ENCODE peak calls at places on chromosomes 13 and 19, in six cellular contexts. P is spleen, J is thoracic aorta, H is AG04450, C is OCI-LY7, F is esophagus muscularis mucosa. D is an unnamed sample.

GRCh38 chr19:40607311-40607871 is 6.2 kb downstream of the LTBP4 start:
- DNase-seq in H (no peak), F (no peak), P (no peak), J (no peak), C (no peak), D (no peak)

GRCh38 chr13:24124789-24125476 is 35.6 kb upstream of the SPATA13 start:
- DNase-seq in F (no peak), J (no peak), P (no peak), C (peak), H (no peak), D (peak)

GRCh38 chr19:31119951-31120690 is 229.1 kb downstream of the TSHZ3 start:
- DNase-seq in P (no peak), H (no peak), J (no peak), C (no peak), F (no peak), D (no peak)

GRCh38 chr13:41458939-41459753 is 1.8 kb downstream of the RGCC start:
- DNase-seq in P (peak), C (peak), H (no peak), F (no peak), J (no peak), D (peak)

GRCh38 chr13:29100739-29101138 is 280.6 kb downstream of the MTUS2 start:
- DNase-seq in F (no peak), C (no peak), H (no peak), J (no peak), P (no peak), D (no peak)

GRCh38 chr13:44307255-44307654 is 66.4 kb upstream of the SERP2 start:
- DNase-seq in P (no peak), C (no peak), F (no peak), H (no peak), J (no peak), D (no peak)

GRCh38 chr19:38392707-38393308 is 4.3 kb downstream of the SPRED3 start:
- DNase-seq in F (no peak), H (no peak), C (no peak), J (no peak), P (no peak), D (no peak)

GRCh38 chr13:30222253-30222652 is 85.1 kb downstream of the KATNAL1 start:
- DNase-seq in H (no peak), C (peak), F (no peak), P (no peak), J (no peak), D (peak)

GRCh38 chr13:35179494-35179893 is 237.4 kb downstream of the NBEA start:
- DNase-seq in J (no peak), C (no peak), P (no peak), F (no peak), H (no peak), D (no peak)

GRCh38 chr13:70568571-70568970 is 460.3 kb upstream of the KLHL1 start:
- DNase-seq in J (no peak), F (no peak), H (no peak), P (no peak), C (peak), D (peak)

GRCh38 chr19:4974855-4975469 is 6.0 kb downstream of the KDM4B start:
- DNase-seq in J (no peak), F (no peak), H (no peak), P (no peak), C (no peak), D (no peak)

GRCh38 chr13:76937416-76937815 is 10.9 kb upstream of the ACOD1 start:
- DNase-seq in P (no peak), J (no peak), H (peak), C (no peak), F (no peak), D (no peak)

GRCh38 chr13:40446365-40446764 is 220.1 kb downstream of the FOXO1 start:
- DNase-seq in P (no peak), C (no peak), F (no peak), J (no peak), H (no peak), D (no peak)

GRCh38 chr13:30870916-30871712 is 35.0 kb upstream of the MEDAG start:
- DNase-seq in H (no peak), J (no peak), C (no peak), F (no peak), P (no peak), D (no peak)

GRCh38 chr13:73505487-73505886 is 446.7 kb downstream of the KLF5 start:
- DNase-seq in H (no peak), J (no peak), C (no peak), F (no peak), P (no peak), D (no peak)

GRCh38 chr19:907183-907853 is 5.7 kb downstream of the R3HDM4 start:
- DNase-seq in P (peak), C (peak), H (no peak), F (no peak), J (no peak), D (peak)

GRCh38 chr13:104204177-104204576 is 1138.0 kb upstream of the SLC10A2 start:
- DNase-seq in J (no peak), P (no peak), C (no peak), F (no peak), H (no peak), D (peak)

GRCh38 chr13:97967948-97968347 is 14.5 kb downstream of the IPO5 start:
- DNase-seq in H (no peak), C (no peak), F (no peak), J (no peak), P (no peak), D (no peak)

GRCh38 chr13:42333613-42334328 is 61.8 kb downstream of the AKAP11 start:
- DNase-seq in H (no peak), F (no peak), P (no peak), J (no peak), C (peak), D (peak)

GRCh38 chr13:98984118-98984517 is 6.3 kb upstream of the DOCK9 start:
- DNase-seq in C (no peak), P (no peak), J (no peak), F (no peak), H (no peak), D (no peak)

GRCh38 chr13:29901714-29902631 is 51.6 kb upstream of the UBL3 start:
- DNase-seq in P (no peak), F (no peak), C (no peak), J (no peak), H (peak), D (no peak)

GRCh38 chr19:55647732-55648656 is at the start of gene CCDC106:
- DNase-seq in C (peak), F (no peak), J (no peak), H (no peak), P (peak), D (peak)

GRCh38 chr19:16951529-16951928 is 62.7 kb downstream of the F2RL3 start:
- DNase-seq in P (no peak), J (no peak), C (no peak), F (no peak), H (no peak), D (no peak)

GRCh38 chr19:47228168-47228936 is 2.6 kb downstream of the BBC3 start:
- DNase-seq in J (no peak), P (peak), H (no peak), C (peak), F (no peak), D (peak)

GRCh38 chr19:33868821-33869412 is 72.2 kb downstream of the KCTD15 start:
- DNase-seq in C (no peak), H (no peak), P (peak), J (no peak), F (peak), D (no peak)

GRCh38 chr19:47757617-47758432 is 12.5 kb downstream of the NOP53 start:
- DNase-seq in C (no peak), F (no peak), H (no peak), P (no peak), J (no peak), D (no peak)

GRCh38 chr19:33903489-33903850 is 106.8 kb downstream of the KCTD15 start:
- DNase-seq in J (no peak), C (no peak), P (no peak), H (no peak), F (no peak), D (no peak)

GRCh38 chr13:31947105-31947504 is 84.5 kb upstream of the FRY start:
- DNase-seq in F (no peak), C (no peak), H (no peak), J (no peak), P (no peak), D (no peak)

GRCh38 chr13:48533207-48533499 is 273 bp upstream of the RCBTB2 start:
- DNase-seq in F (no peak), H (no peak), C (no peak), P (no peak), J (no peak), D (no peak)

GRCh38 chr19:18657590-18658365 is 20.9 kb downstream of the KLHL26 start:
- DNase-seq in P (no peak), F (no peak), C (no peak), J (peak), H (peak), D (peak)

GRCh38 chr19:33143897-33144405 is 12.0 kb downstream of the WDR88 start:
- DNase-seq in P (peak), C (peak), J (no peak), F (no peak), H (peak), D (peak)

GRCh38 chr19:57560049-57560491 is 407 bp upstream of the ZNF550 start:
- DNase-seq in C (no peak), H (peak), F (no peak), J (no peak), P (peak), D (no peak)

GRCh38 chr13:85332595-85332994 is 466.6 kb downstream of the SLITRK6 start:
- DNase-seq in F (no peak), J (no peak), P (no peak), H (no peak), C (no peak), D (no peak)
- H3K4me3 ChIP-seq in F (no peak), J (no peak), P (no peak), H (no peak), C (no peak), D (no peak)

GRCh38 chr19:44521370-44521769 is 8.1 kb downstream of the CEACAM20 start:
- DNase-seq in H (no peak), F (no peak), P (no peak), C (no peak), J (no peak), D (no peak)
- TF ChIP-seq CTCF in H (no peak), F (no peak), P (no peak), C (no peak), J (no peak), D (no peak)

DNA sequence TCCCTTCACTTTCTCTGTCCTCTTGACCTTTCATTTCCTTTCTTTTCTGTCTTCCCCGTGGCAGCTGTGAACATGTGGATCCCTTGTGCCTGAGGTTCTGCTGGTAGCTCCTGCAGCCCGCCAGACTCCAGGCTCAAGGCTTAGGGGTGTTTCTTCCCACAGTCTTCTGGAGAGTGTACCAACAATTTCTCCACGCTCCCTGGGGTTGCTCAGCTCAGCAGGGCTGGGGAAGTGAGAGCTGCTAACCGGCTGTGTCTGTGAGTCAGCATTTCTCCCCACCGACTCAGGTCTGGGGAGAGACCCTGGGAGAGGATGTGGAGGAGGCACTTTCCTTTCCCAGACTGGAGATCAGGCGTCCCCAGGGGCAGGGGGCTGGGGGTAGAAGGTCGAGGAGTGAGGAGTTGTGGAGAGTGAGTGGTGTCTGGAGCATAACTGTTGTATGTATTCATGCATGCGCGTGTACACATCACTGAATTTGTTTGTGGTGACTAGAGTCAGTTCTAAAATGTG is 193.6 kb downstream of the KCNRG start:
- DNase-seq in C (peak), J (no peak), F (no peak), P (peak), H (peak), D (peak)
- H3K4me3 ChIP-seq in C (peak), J (peak), F (peak), P (no peak), H (peak), D (no peak)

DNA sequence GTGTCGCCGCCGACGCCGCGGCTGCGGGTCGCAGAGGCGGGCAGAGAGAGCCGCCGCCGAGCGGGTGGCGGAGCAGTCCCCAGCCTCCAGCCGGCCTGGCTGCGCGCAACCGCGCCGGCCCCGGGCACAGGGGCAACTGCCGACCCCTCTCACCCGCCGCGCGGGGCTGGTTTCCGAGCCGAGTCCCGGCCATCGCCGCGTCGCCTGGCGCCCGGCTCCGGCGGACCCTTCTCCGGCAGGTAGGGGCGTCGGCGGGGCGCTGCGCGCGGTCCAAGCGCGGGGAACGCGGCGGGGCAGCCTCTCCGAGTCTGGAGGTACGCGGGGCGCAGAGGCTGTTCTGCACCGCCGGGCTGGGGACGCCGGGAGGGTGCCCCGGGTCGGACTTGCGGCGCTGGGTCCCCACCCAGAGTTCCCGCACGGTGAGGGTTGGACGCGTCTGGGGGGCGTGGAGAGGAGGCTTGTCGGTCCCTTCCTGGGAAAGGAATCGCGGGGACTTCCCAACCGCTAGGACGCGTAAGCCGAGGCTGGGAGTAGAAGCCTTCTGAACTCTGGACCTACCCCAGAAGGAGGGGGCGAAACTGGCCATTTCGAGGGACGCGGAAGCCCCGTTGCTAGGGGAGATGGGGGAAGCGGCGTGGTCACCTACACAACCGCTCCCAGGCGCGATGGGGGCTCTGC is 133.6 kb upstream of the MYO16 start:
- DNase-seq in J (no peak), C (no peak), F (no peak), H (no peak), P (no peak), D (no peak)
- TF ChIP-seq CTCF in J (no peak), C (no peak), F (no peak), H (no peak), P (no peak), D (no peak)

DNA sequence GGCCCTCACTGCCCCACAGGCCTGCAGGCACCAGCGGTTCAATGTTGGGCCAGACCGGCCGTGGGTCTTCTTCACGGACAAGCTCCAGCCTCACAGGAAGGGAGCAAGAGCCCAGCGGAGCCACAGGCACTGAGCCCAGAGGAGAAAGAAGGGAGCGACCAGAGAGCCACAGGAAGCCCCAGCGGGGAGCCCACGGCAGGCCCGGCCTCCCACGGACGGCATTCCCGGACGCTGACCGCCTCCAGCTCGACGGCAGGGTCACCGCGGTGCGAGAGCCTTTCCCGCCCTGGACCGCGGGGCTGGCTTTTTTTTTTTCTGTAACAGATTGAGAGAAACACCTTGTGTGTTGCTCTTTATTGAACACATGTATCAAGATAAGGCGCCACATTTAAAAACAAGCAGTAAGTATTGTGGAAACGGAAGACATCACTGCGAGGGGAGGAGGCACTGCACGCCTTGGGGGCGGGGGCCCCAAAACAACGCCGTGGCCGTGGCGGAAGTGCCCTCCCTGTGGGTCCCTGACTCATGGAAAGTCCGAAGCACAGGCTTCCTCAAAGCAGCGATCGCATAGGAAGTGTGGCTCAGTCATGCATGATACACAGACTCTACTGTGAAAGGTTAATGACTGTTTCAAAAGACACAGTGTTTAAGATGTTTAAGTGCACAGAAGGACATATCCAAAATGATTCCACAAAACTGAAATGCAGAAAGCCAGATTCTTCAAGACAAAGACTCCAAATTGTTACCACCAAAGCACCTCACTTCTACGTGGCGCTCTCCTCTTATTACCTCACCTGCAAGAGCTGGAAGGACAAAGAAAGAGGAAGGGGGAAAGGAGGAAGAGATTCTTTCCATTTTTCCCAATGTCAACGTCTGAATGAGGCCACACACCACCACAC is 3.5 kb downstream of the RASA3 start:
- DNase-seq in F (no peak), H (peak), C (peak), P (peak), J (peak), D (peak)
- H3K4me3 ChIP-seq in F (peak), H (peak), C (peak), P (peak), J (peak), D (peak)

GRCh38 chr19:45293682-45294081 is 29.0 kb downstream of the CKM start:
- DNase-seq in C (no peak), J (no peak), P (no peak), F (no peak), H (no peak), D (no peak)
- TF ChIP-seq CTCF in C (no peak), J (no peak), P (no peak), F (no peak), H (no peak), D (no peak)

GRCh38 chr19:15199652-15200574 is 882 bp downstream of the NOTCH3 start:
- DNase-seq in C (no peak), P (no peak), J (no peak), F (no peak), H (no peak), D (no peak)
- H3K4me3 ChIP-seq in C (no peak), P (peak), J (peak), F (peak), H (peak), D (no peak)

DNA sequence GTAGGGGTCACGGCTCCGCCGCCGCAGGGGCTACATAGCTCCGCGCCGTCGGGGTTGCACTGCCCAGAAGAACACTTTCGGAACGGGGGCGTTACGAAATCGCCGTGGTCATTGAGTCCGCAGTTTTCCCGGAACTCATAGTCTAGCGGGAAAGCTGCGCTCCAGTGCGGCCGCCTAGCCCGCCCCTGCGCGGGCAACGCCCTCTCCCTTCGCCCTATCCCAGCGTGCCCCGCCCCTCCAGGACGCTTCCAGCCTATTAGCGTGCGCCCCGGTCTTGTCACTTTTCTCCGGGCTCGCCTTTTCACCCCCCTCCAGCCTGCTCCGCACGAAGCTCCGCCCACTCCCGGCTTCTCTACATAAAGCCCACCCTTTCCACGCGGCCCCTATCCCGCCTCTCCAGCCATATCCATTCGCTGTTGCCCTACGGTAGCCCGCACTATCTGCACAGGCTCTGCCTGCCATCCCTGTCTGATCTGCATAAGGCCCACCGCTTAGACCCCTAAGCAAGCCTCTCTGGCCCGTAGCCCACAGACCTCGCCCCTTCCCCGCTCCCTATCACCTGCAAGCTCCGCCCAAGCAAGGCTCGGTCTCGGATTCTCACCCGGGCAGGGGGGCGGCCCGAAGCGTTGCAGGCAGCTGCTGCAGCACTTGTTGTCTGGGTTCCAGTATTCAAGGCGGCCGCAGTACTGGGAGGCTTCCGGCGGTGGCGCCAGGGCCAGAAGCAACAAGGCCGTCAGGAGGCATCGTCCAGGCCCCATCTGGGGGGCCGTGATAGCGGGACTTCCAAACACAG is 1.6 kb downstream of the IGFLR1 start:
- DNase-seq in F (peak), J (peak), P (peak), H (peak), C (peak), D (peak)
- TF ChIP-seq CTCF in F (no peak), J (peak), P (no peak), H (peak), C (peak), D (no peak)

DNA sequence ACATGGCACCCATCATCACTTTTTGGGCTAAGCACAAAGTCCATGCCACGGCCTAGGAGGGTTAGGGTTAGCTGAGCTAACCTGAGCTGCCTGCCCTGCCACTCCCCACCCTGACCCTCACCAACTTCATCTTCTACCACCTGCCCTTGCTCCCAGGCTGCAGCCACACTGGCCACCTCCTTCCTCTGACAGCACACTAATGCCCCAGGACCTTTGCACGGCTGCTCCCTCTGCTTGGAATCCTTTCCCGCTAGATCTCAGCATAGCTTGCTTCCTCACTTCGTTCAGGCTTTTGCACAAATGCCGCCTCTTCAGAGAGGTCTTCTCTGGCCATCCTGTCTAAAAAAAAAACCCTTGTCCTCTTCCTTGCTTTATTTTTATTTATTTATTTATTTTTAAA is 13.2 kb downstream of the SHANK1 start:
- DNase-seq in P (no peak), J (no peak), F (no peak), C (no peak), H (no peak), D (no peak)
- H3K4me3 ChIP-seq in P (no peak), J (no peak), F (no peak), C (no peak), H (no peak), D (no peak)